ENCODE peak calls at places on chromosomes 4 and X, in ten cellular contexts. B is breast epithelium, Y is HCT116, T is vagina, V is suprapubic skin, S is transverse colon, W is HepG2, U is upper lobe of left lung, P is sigmoid colon, Z is GM12878. K is an unnamed sample.

GRCh38 chrX:119234931-119235555 is 1.0 kb upstream of the PGRMC1 start:
- DNase-seq in B (no peak), Y (no peak), T (no peak), V (no peak), S (no peak), W (no peak), U (no peak), P (no peak), Z (no peak), K (no peak)

GRCh38 chrX:856901-857300 is 226.3 kb downstream of the SHOX start:
- DNase-seq in B (no peak), Y (no peak), T (no peak), V (no peak), S (no peak), W (no peak), U (no peak), P (no peak), Z (no peak), K (no peak)

GRCh38 chr4:121069419-121069818 is 2.9 kb downstream of the NDNF start:
- DNase-seq in B (no peak), Y (no peak), T (no peak), V (no peak), S (no peak), W (no peak), U (no peak), P (no peak), Z (no peak), K (no peak)

GRCh38 chrX:13711141-13711540 is 22.2 kb downstream of the RAB9A start:
- DNase-seq in B (no peak), Y (no peak), T (no peak), V (no peak), S (no peak), W (no peak), U (no peak), P (no peak), Z (no peak), K (no peak)

GRCh38 chr4:66906314-66906713 is 639.0 kb downstream of the CENPC start:
- DNase-seq in B (no peak), Y (no peak), T (no peak), V (no peak), S (no peak), W (no peak), U (no peak), P (no peak), Z (no peak), K (no peak)

GRCh38 chr4:122765702-122766352 is 33.3 kb downstream of the BBS12 start:
- DNase-seq in B (no peak), Y (no peak), T (no peak), V (no peak), S (no peak), W (no peak), U (no peak), P (no peak), Z (no peak), K (no peak)

GRCh38 chrX:9538544-9539045 is 73.7 kb downstream of the TBL1X start:
- DNase-seq in B (no peak), Y (no peak), T (no peak), V (no peak), S (peak; percentile 33), W (peak; percentile 83), U (no peak), P (no peak), Z (no peak), K (peak; percentile 9)

GRCh38 chr4:71709961-71710360 is 73.9 kb downstream of the GC start:
- DNase-seq in B (no peak), Y (no peak), T (no peak), V (no peak), S (peak; percentile 8), W (no peak), U (no peak), P (no peak), Z (no peak), K (no peak)

GRCh38 chr4:4875611-4876010 is 16.1 kb downstream of the MSX1 start:
- DNase-seq in B (no peak), Y (no peak), T (no peak), V (no peak), S (no peak), W (no peak), U (no peak), P (no peak), Z (no peak), K (no peak)

GRCh38 chr4:169744601-169745000 is 13.1 kb downstream of the HPF1 start:
- DNase-seq in B (no peak), Y (no peak), T (no peak), V (no peak), S (no peak), W (no peak), U (no peak), P (no peak), Z (no peak), K (no peak)

GRCh38 chrX:46927718-46928117 is 15.5 kb downstream of the JADE3 start:
- DNase-seq in B (no peak), Y (no peak), T (no peak), V (no peak), S (no peak), W (no peak), U (no peak), P (no peak), Z (no peak), K (no peak)

GRCh38 chr4:8695237-8696219 is 103.0 kb downstream of the CPZ start:
- DNase-seq in B (no peak), Y (no peak), T (no peak), V (no peak), S (no peak), W (no peak), U (peak; percentile 40), P (peak; percentile 50), Z (no peak), K (no peak)

GRCh38 chr4:150078041-150078995 is at the start of gene DCLK2:
- DNase-seq in B (peak; percentile 23), Y (peak; percentile 21), T (no peak), V (peak; percentile 82), S (peak; percentile 59), W (no peak), U (peak; percentile 94), P (peak; percentile 94), Z (no peak), K (peak; percentile 35)

GRCh38 chr4:73707918-73708577 is 32.3 kb upstream of the CXCL8 start:
- DNase-seq in B (no peak), Y (peak; percentile 42), T (no peak), V (no peak), S (peak; percentile 39), W (no peak), U (no peak), P (peak; percentile 73), Z (no peak), K (peak; percentile 74)

GRCh38 chr4:127188847-127189246 is 443.9 kb upstream of the INTU start:
- DNase-seq in B (no peak), Y (peak; percentile 7), T (no peak), V (no peak), S (no peak), W (no peak), U (no peak), P (no peak), Z (no peak), K (no peak)

GRCh38 chr4:125526420-125526819 is 211.7 kb downstream of the FAT4 start:
- DNase-seq in B (no peak), Y (no peak), T (no peak), V (no peak), S (no peak), W (no peak), U (no peak), P (no peak), Z (no peak), K (no peak)

GRCh38 chr4:3238721-3239120 is 10.2 kb upstream of the MSANTD1 start:
- DNase-seq in B (no peak), Y (no peak), T (no peak), V (no peak), S (no peak), W (no peak), U (peak; percentile 81), P (no peak), Z (no peak), K (no peak)

DNA sequence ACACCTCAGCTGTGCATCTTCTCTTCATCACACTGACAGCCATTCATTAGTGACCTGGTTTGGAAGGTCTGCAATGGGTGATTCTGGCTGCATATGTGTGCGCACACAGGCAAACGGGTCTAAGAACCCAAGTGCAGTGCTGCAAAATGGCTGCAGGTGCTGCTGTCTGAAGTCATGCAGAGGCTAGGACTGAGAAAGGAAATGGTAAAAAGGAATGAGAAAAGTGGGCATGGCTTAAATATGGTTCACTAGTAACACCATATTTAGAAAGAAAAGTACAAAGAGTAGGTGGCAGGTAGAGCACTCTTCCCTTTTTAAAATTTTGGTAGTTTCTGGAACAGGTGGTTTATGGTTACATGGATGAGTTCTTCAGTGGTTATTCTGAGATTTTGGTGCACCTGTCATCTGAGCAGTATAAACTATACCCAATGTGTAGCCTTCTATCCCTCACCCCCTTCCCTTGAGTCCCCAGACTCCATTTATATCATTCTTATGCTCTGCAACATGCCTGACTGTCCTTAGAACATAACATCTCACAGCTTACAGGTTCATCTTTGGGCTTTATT is 78.4 kb downstream of the CCNG2 start:
- DNase-seq in B (no peak), Y (no peak), T (no peak), V (no peak), S (no peak), W (no peak), U (no peak), P (no peak), Z (no peak), K (no peak)
- TF ChIP-seq POLR2AphosphoS5 in B (no peak), Y (no peak), T (no peak), V (no peak), S (no peak), W (no peak), U (no peak), P (no peak), Z (no peak), K (no peak)

GRCh38 chrX:149939271-149940014 is 1.2 kb upstream of the EOLA2 start:
- DNase-seq in B (peak; percentile 94), Y (peak; percentile 69), T (no peak), V (peak; percentile 96), S (peak; percentile 96), W (peak; percentile 85), U (peak; percentile 98), P (peak; percentile 98), Z (peak; percentile 30), K (peak; percentile 90)
- TF ChIP-seq POLR2A in B (no peak), Y (no peak), T (no peak), V (no peak), S (no peak), W (no peak), U (peak; percentile 37), P (no peak), Z (peak; percentile 65), K (no peak)

GRCh38 chr4:108681321-108681809 is 31.0 kb downstream of the OSTC start:
- DNase-seq in B (no peak), Y (no peak), T (no peak), V (no peak), S (no peak), W (no peak), U (no peak), P (no peak), Z (no peak), K (no peak)

GRCh38 chr4:108685036-108685686 is 34.8 kb downstream of the OSTC start:
- DNase-seq in B (no peak), Y (no peak), T (no peak), V (no peak), S (no peak), W (no peak), U (no peak), P (no peak), Z (no peak), K (no peak)

GRCh38 chr4:108683479-108683878 is 33.1 kb downstream of the OSTC start:
- DNase-seq in B (no peak), Y (peak; percentile 15), T (no peak), V (no peak), S (no peak), W (peak; percentile 15), U (no peak), P (no peak), Z (no peak), K (no peak)
- TF ChIP-seq CTCF in B (no peak), Y (peak; percentile 38), T (no peak), V (no peak), S (peak; percentile 18), W (peak; percentile 32), U (no peak), P (no peak), Z (peak; percentile 35), K (no peak)

GRCh38 chr4:107247738-107248137 is 211.6 kb upstream of the DKK2 start:
- DNase-seq in B (no peak), Y (no peak), T (no peak), V (no peak), S (no peak), W (no peak), U (no peak), P (peak; percentile 81), Z (no peak), K (no peak)
- TF ChIP-seq POLR2AphosphoS5 in B (no peak), Y (no peak), T (no peak), V (no peak), S (peak; percentile 64), W (no peak), U (no peak), P (peak; percentile 89), Z (no peak), K (peak; percentile 34)

K was measured in prostate gland.